ENCODE peak calls at places on chromosomes 13 and 19, in seven cellular contexts. E is astrocyte of the spinal cord, P is AG04449, F is brain microvascular endothelial cell, I is choroid plexus epithelial cell, U is lower leg skin, H is cardiac fibroblast. J is an unnamed sample.

GRCh38 chr19:30073152-30074000 is 131.3 kb downstream of the URI1 start:
- DNase-seq in I (no peak), H (no peak), E (no peak), F (no peak), U (peak), P (no peak), J (no peak)

GRCh38 chr13:106096661-106097092 is 438.8 kb downstream of the EFNB2 start:
- DNase-seq in E (peak), P (no peak), I (no peak), H (no peak), F (no peak), U (no peak), J (peak)

GRCh38 chr13:48492123-48493075 is 40.5 kb downstream of the RCBTB2 start:
- DNase-seq in H (peak), F (peak), E (no peak), U (peak), I (no peak), P (no peak), J (peak)

GRCh38 chr19:42092350-42092749 is 16.4 kb downstream of the ZNF574 start:
- DNase-seq in F (no peak), I (no peak), E (no peak), H (peak), P (no peak), U (no peak), J (peak)

GRCh38 chr19:35396240-35396885 is 25.5 kb downstream of the GPR42 start:
- DNase-seq in F (no peak), E (no peak), H (no peak), U (no peak), P (no peak), I (no peak), J (no peak)

GRCh38 chr19:31223805-31224534 is 125.3 kb downstream of the TSHZ3 start:
- DNase-seq in E (peak), P (peak), F (peak), U (no peak), H (peak), I (peak), J (peak)

GRCh38 chr19:16921766-16922591 is 33.2 kb downstream of the F2RL3 start:
- DNase-seq in I (no peak), F (no peak), H (no peak), P (no peak), U (no peak), E (no peak), J (no peak)

GRCh38 chr19:18710986-18711751 is 27.7 kb downstream of the CRTC1 start:
- DNase-seq in F (no peak), E (no peak), I (peak), H (no peak), P (no peak), U (no peak), J (peak)

GRCh38 chr13:90502143-90502542 is 845.3 kb upstream of the MIR17HG start:
- DNase-seq in E (no peak), I (no peak), F (no peak), U (no peak), P (no peak), H (no peak), J (no peak)

GRCh38 chr19:18168673-18169381 is 4.8 kb upstream of the IFI30 start:
- DNase-seq in E (no peak), I (no peak), F (no peak), U (no peak), H (no peak), P (no peak), J (no peak)

GRCh38 chr13:86788624-86789023 is 882.5 kb upstream of the SLITRK5 start:
- DNase-seq in I (no peak), U (no peak), E (no peak), F (no peak), P (no peak), H (no peak), J (no peak)

GRCh38 chr19:18520848-18521691 is 800 bp downstream of the ELL start:
- DNase-seq in U (peak), I (no peak), E (no peak), H (no peak), F (no peak), P (no peak), J (peak)

GRCh38 chr19:51097166-51097736 is 11.0 kb downstream of the CTU1 start:
- DNase-seq in F (peak), P (no peak), H (peak), I (peak), U (peak), E (peak), J (peak)

GRCh38 chr19:16901491-16902175 is 12.8 kb downstream of the F2RL3 start:
- DNase-seq in H (no peak), E (no peak), I (no peak), P (no peak), F (no peak), U (no peak), J (no peak)

DNA sequence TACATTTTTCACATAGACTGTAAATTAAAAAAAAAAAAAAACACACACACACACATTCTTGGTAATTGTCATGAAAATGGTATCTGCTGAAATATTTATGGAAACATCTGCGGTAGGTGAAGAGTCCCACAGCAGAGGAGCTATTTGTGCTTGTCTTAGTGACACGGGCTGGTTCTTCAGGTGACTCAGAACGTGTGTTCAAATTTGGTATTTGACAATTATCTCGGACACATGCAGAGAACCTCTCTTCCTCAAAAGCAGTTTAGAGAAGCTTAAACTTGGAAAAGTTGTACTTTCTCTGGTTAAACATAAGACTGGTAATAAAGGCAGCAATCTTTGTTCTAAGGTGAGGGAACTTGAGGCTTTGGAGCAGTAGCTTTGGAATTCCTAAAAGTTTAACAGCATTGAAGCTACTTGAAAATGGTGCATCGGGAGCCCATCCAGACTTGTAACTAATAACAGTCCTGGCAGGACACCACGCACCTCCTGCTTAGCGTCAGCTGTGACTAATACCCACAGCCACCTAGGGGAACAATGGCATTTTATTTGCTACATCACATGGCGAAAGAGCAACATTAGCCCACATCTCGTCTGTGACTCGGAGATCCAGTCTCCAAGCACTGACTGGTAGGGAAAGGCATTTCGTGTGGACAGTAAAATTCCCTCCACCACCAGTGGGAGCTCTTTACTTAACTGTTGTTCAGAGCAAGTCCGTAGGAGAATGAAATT is 1505.1 kb upstream of the SLC10A2 start:
- DNase-seq in H (peak), E (peak), I (peak), P (peak), U (peak), F (peak), J (peak)
- H3K4me3 ChIP-seq in H (no peak), E (peak), I (peak), P (peak), U (no peak), F (peak), J (no peak)

GRCh38 chr13:20711301-20712044 is 8.0 kb downstream of the IL17D start:
- DNase-seq in I (no peak), U (no peak), E (no peak), H (peak), F (no peak), P (no peak), J (no peak)
- TF ChIP-seq CTCF in I (peak), U (no peak), E (peak), H (no peak), F (peak), P (no peak), J (no peak)

GRCh38 chr19:49579947-49580263 is 451 bp downstream of the NOSIP start:
- DNase-seq in I (no peak), F (no peak), H (no peak), E (no peak), U (no peak), P (no peak), J (no peak)

GRCh38 chr19:49581007-49581508 is at the start of gene PRRG2:
- DNase-seq in F (no peak), U (no peak), H (no peak), I (no peak), P (no peak), E (no peak), J (no peak)

GRCh38 chr19:49583239-49583638 is 2.1 kb downstream of the PRRG2 start:
- DNase-seq in F (no peak), P (no peak), E (no peak), I (no peak), U (no peak), H (no peak), J (no peak)

GRCh38 chr19:49580264-49581006 is at the start of gene NOSIP:
- DNase-seq in I (peak), U (peak), F (peak), E (peak), H (peak), P (peak), J (peak)

GRCh38 chr19:49579193-49579592 is 1.2 kb downstream of the NOSIP start:
- DNase-seq in I (no peak), F (no peak), E (no peak), U (no peak), P (no peak), H (no peak), J (no peak)
- H3K4me3 ChIP-seq in I (peak), F (peak), E (peak), U (no peak), P (peak), H (peak), J (peak)

DNA sequence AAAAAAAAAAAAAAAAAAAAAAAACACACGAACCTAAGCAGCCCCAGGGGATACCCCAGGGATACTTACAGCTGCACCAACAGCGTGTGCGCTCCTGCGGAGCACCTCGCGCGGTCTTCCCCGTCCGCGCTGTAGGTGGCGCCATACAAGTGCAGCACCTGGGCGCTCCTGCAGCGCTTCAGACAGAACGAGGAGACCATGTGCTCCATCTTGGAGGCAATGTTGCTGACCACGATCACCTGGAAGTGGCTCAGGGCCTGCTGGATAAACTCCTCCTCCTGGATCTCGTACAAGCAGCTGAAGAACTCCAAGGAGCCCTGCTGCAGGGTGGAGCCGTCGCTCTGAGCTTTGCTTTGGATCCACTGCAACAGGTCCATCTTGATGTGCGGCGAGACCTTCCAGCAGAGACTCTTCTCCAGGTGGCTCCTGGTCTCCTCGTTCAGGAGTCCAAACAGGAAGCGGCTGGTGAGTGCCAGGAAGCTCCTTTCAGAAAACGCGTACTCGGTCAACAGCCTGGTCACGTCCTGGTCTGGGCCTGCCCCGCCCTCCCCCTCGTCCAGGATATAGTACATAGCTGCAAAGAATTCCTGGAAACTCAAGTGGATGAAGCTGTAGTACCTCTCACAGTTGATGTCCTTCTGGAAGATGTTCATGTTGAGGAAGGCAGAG is 14.5 kb downstream of the NLRP12 start:
- DNase-seq in I (peak), E (no peak), H (no peak), P (no peak), U (no peak), F (no peak), J (no peak)
- TF ChIP-seq CTCF in I (peak), E (peak), H (peak), P (peak), U (no peak), F (peak), J (no peak)

DNA sequence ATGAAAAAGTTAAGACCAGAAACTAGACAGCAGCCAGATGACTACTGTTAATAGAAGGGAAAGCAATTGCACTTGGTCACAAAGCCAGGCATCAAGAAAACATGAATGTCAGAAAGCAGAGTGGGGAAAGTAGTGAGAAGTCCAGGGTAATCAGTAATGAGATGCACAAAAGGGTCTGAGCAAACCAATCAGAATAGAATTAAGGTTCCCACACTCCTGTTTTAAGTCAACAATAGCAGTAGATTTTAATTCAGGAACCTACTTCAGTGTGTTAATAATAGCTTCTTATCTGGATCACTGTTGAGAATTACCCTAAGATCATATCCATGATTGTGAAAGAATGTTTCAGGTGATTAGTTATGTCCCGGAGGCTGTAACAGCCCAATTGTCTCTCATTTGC is 72.6 kb upstream of the KLF5 start:
- DNase-seq in E (no peak), H (no peak), F (no peak), I (no peak), U (no peak), P (no peak), J (no peak)
- H3K4me3 ChIP-seq in E (no peak), H (no peak), F (no peak), I (no peak), U (no peak), P (no peak), J (no peak)

DNA sequence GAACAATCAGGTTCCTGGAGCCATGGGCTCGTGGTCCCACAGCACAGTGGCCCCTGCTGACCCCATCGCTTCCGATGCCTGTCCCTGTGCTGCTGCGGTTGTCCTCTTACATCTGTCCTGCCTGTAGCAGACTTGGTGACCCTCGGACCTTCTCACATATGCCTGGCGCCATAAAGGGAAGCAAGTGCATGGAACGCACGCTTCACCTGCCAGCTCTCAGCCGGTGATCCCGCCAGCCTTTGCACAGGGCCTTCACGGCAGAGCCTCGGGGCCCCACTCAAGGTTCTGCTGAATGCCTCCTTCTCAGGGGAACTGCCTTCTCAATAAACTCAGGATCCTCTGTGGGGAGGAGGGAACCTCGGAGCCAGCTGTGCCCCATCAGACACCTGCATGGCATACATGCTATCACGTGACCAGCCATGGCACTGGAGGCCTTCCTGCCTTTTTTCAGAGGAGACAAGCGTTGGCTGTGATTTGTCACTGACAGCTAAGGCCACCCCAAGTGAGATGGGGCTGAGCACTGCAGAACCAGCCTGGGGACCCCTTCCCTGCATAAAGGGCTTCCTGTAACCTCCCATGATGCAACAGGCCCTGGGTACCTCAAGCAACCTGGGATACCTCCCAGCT is 24.3 kb downstream of the PEPD start:
- DNase-seq in U (no peak), H (no peak), P (no peak), E (no peak), I (no peak), F (no peak), J (no peak)
- TF ChIP-seq CTCF in U (no peak), H (no peak), P (no peak), E (no peak), I (no peak), F (no peak), J (no peak)

GRCh38 chr19:46634045-46634655 is 1.9 kb downstream of the GNG8 start:
- DNase-seq in F (peak), E (peak), I (peak), U (peak), P (no peak), H (peak), J (peak)
- H3K4me3 ChIP-seq in F (peak), E (peak), I (peak), U (no peak), P (peak), H (peak), J (peak)